ENCODE peak calls at places on chromosomes 2 and 18, in nine cellular contexts. P, Q, K, C, Y, J, X, H and T are unnamed samples.

GRCh38 chr2:148936857-148937450 is 61.9 kb downstream of the KIF5C start:
- DNase-seq in Q (no peak), X (no peak), K (peak), P (no peak), H (no peak), J (no peak), C (no peak), Y (peak), T (no peak)

GRCh38 chr2:27494284-27494943 is 586 bp downstream of the FNDC4 start:
- DNase-seq in Y (no peak), H (no peak), C (peak), K (no peak), Q (peak), J (peak), P (peak), X (no peak), T (no peak)

GRCh38 chr2:86788881-86789686 is 1.6 kb downstream of the CD8A start:
- DNase-seq in Q (no peak), P (peak), J (no peak), Y (no peak), X (no peak), K (no peak), H (no peak), C (no peak), T (no peak)

GRCh38 chr2:200664770-200665494 is 79.1 kb downstream of the AOX1 start:
- DNase-seq in X (no peak), K (no peak), Y (no peak), H (no peak), P (no peak), J (no peak), C (no peak), Q (no peak), T (no peak)

GRCh38 chr2:25401307-25402021 is 59.7 kb upstream of the DNMT3A start:
- DNase-seq in C (no peak), Q (peak), H (no peak), J (no peak), Y (peak), P (no peak), K (no peak), X (no peak), T (no peak)

GRCh38 chr18:5851998-5852397 is 43.3 kb downstream of the TMEM200C start:
- DNase-seq in Y (no peak), P (no peak), H (no peak), C (no peak), K (no peak), J (no peak), Q (no peak), X (no peak), T (no peak)

GRCh38 chr2:145740302-145740701 is 1220.4 kb upstream of the ZEB2 start:
- DNase-seq in P (no peak), C (no peak), Q (no peak), K (no peak), H (no peak), Y (no peak), J (no peak), X (no peak), T (no peak)

GRCh38 chr2:42888321-42888720 is 95.9 kb upstream of the HAAO start:
- DNase-seq in P (no peak), K (no peak), Q (no peak), J (peak), X (no peak), C (no peak), Y (no peak), H (no peak), T (no peak)

GRCh38 chr2:138779451-138780440 is at the start of gene NXPH2:
- DNase-seq in X (no peak), C (no peak), Q (no peak), K (no peak), P (peak), Y (no peak), H (no peak), J (no peak), T (no peak)

GRCh38 chr2:147595200-147595599 is 249.6 kb upstream of the ACVR2A start:
- DNase-seq in Y (no peak), P (no peak), X (no peak), K (no peak), Q (no peak), C (peak), J (no peak), H (no peak), T (no peak)

DNA sequence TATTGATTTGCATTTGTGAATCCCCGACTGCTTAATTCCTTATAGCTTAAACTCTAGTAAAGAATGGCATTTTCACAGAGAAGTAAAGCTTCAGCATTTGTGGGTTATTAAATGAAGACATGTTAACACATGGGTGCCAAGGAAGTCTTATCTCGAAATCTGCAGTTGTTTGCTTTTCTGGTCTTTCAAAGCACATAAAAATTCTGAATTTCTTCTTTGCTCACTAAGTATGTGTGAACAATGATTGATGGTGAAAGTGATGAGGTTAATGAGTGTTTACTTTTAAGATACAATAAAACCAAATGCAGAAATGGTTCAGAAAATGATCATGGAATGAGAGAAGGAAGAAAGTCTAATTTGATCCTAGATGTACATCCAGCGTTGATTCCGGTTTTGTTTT is 234.6 kb upstream of the RAB12 start:
- DNase-seq in P (no peak), C (no peak), K (no peak), Y (no peak), X (no peak), H (no peak), J (no peak), Q (no peak), T (no peak)
- TF ChIP-seq CTCF in P (no peak), C (no peak), K (no peak), Y (no peak), X (no peak), H (no peak), J (no peak), Q (no peak), T (no peak)

DNA sequence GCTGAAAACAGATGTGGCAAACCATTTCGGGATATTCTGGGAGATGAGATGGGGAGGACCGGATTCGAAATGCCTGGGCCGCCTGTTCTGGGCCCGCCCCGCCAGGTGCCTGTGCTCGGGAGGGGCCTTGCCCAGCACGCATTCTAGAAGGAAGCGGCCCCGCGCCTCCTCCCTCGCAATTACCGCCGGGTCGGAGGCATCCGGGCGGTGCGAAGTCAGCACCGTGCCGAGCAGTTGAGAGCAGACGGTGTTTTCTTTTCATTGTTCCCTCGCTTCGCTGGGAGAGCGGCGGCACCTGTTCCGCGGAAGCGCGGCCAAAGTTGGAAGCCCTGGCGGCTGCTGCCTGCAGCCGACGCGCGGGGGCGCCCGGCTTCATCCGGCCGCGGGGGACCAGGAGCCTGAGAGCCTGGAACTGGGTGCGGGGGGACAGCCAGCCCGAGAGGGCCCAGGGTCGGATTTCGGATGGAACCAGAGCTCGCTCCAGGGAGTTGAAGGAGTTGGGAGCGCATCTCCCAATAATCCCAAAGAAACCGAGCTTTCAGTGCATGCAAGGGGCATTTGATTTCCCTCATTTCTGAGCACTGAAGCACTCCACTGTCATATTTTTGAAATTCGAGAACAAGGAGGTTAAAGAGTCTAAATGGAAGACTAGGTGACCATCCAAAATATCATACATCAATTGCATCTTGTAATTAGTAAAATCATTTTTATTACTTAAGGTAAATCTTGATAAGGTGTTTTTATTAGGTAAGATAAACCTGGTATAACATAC is 241.8 kb upstream of the RAB12 start:
- DNase-seq in K (peak), X (no peak), Y (peak), P (peak), H (peak), Q (peak), C (no peak), J (peak), T (no peak)
- H3K4me3 ChIP-seq in K (no peak), X (peak), Y (no peak), P (peak), H (peak), Q (no peak), C (peak), J (peak), T (peak)

GRCh38 chr18:33673689-33674088 is 95.7 kb downstream of the ASXL3 start:
- DNase-seq in K (peak), X (no peak), Q (no peak), H (no peak), P (peak), J (no peak), Y (no peak), C (no peak), T (no peak)
- TF ChIP-seq CTCF in K (no peak), X (no peak), Q (no peak), H (no peak), P (peak), J (no peak), Y (no peak), C (no peak), T (no peak)

GRCh38 chr18:22173221-22173927 is 4.0 kb downstream of the GATA6 start:
- DNase-seq in K (no peak), P (no peak), J (no peak), Q (no peak), C (no peak), X (no peak), Y (no peak), H (no peak), T (no peak)
- H3K4me3 ChIP-seq in K (no peak), P (no peak), J (peak), Q (peak), C (peak), X (no peak), Y (no peak), H (peak), T (peak)

GRCh38 chr2:85164145-85164559 is 31.0 kb downstream of the TCF7L1 start:
- DNase-seq in K (no peak), X (no peak), Y (no peak), J (no peak), P (peak), Q (no peak), C (no peak), H (no peak), T (no peak)
- TF ChIP-seq CTCF in K (no peak), X (no peak), Y (no peak), J (no peak), P (no peak), Q (no peak), C (no peak), H (no peak), T (peak)

DNA sequence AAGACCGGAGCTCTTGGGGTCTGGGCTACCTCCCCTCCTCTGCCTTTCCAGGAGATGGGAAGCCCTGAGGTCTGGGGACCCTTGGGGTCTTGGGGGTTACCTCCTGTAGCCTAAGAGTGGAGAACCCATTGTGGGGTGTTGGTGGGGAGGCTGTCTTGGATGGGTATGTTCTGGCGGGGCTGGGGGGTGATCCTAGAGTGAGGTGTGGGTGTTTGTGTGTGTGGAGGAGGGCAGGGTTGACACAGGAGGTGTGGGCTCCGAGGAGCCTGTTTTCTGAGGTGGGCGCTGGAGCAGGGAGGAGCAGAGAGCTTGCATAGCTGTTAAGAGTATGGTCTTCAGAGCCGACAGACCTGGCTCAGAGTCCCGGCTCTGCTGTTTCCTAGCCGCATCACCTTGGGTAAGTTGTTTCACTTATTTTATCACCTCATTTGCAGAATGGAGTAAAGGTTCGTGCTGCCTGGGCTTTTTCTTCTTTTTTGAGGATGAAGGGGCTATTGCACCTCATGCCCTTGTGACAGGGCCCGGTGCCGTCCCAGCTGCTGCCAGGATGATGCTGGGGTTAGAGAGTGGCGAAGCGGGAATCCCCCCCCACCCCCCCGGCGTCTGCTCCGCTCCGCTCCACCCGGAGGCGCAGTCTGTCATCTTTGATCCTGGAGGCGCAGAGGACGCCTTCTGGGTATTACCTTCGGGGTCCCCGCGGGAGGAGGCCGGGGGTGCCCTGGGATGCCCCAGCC is 17.2 kb downstream of the TET3 start:
- DNase-seq in Q (no peak), P (no peak), C (no peak), Y (no peak), J (no peak), X (no peak), K (no peak), H (no peak), T (no peak)
- H3K4me3 ChIP-seq in Q (no peak), P (peak), C (peak), Y (peak), J (peak), X (peak), K (no peak), H (peak), T (peak)

GRCh38 chr18:38539373-38539772 is 973.8 kb upstream of the CELF4 start:
- DNase-seq in P (peak), X (no peak), C (no peak), H (no peak), J (no peak), Q (no peak), K (no peak), Y (no peak), T (no peak)

GRCh38 chr18:38539871-38540270 is 974.3 kb upstream of the CELF4 start:
- DNase-seq in P (no peak), C (no peak), Y (no peak), K (no peak), Q (no peak), J (no peak), X (no peak), H (no peak), T (no peak)

DNA sequence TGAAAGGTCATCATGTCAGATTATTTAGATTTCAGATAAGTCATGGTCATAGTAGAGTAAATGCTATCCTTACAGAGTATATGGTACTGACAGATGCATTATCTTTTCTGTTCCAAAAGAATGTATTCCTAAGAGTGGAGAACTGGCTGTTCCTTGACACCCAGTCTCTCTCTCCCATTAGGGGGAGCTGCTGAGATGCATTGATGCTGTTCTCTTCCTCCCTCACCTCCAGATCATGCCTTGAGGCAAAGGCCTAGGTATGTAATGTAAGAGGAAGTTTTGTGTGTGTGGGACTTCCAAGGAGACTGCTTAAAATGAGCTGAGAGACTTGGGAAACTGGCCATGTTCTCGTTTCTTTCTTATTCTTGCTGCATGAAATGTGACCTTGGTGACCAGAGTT is 979.5 kb upstream of the CELF4 start:
- DNase-seq in H (no peak), J (no peak), X (no peak), K (peak), P (peak), Y (peak), C (no peak), Q (no peak), T (no peak)
- TF ChIP-seq CTCF in H (no peak), J (no peak), X (no peak), K (peak), P (peak), Y (peak), C (no peak), Q (no peak), T (peak)